ENCODE peak calls at places on chromosomes 13 and 19, in seven cellular contexts. One of them, this sample, is unnamed.
A peak's percentile ranks its signal among the peaks of the same experiment; 100 is the strongest.

GRCh38 chr13:46213242-46213641 is 1.5 kb downstream of the LRRC63 start:
- DNase-seq in ovary: no peak
- DNase-seq in lung: no peak
- DNase-seq in cardiac muscle cell: no peak
- DNase-seq in right atrium auricular region: no peak
- DNase-seq in RWPE2: no peak
- DNase-seq in fibroblast of lung: no peak
- DNase-seq in this sample: no peak

GRCh38 chr19:11721681-11722080 is 17.1 kb downstream of the ZNF823 start:
- DNase-seq in ovary: no peak
- DNase-seq in lung: no peak
- DNase-seq in cardiac muscle cell: no peak
- DNase-seq in right atrium auricular region: no peak
- DNase-seq in RWPE2: no peak
- DNase-seq in fibroblast of lung: no peak
- DNase-seq in this sample: no peak

GRCh38 chr13:42525035-42525504 is 48.9 kb upstream of the TNFSF11 start:
- DNase-seq in ovary: no peak
- DNase-seq in lung: no peak
- DNase-seq in cardiac muscle cell: no peak
- DNase-seq in right atrium auricular region: no peak
- DNase-seq in RWPE2: no peak
- DNase-seq in fibroblast of lung: peak; percentile 39
- DNase-seq in this sample: no peak

GRCh38 chr13:42883771-42884170 is 102.4 kb downstream of the FAM216B start:
- DNase-seq in ovary: no peak
- DNase-seq in lung: no peak
- DNase-seq in cardiac muscle cell: peak; percentile 49
- DNase-seq in right atrium auricular region: no peak
- DNase-seq in RWPE2: no peak
- DNase-seq in fibroblast of lung: peak; percentile 18
- DNase-seq in this sample: no peak

GRCh38 chr19:10007366-10007765 is 2.9 kb downstream of the COL5A3 start:
- DNase-seq in ovary: peak; percentile 56
- DNase-seq in lung: no peak
- DNase-seq in cardiac muscle cell: no peak
- DNase-seq in right atrium auricular region: peak; percentile 66
- DNase-seq in RWPE2: no peak
- DNase-seq in fibroblast of lung: peak; percentile 6
- DNase-seq in this sample: no peak

GRCh38 chr13:86757236-86757978 is 913.8 kb upstream of the SLITRK5 start:
- DNase-seq in ovary: no peak
- DNase-seq in lung: no peak
- DNase-seq in cardiac muscle cell: no peak
- DNase-seq in right atrium auricular region: no peak
- DNase-seq in RWPE2: no peak
- DNase-seq in fibroblast of lung: peak; percentile 19
- DNase-seq in this sample: no peak

GRCh38 chr13:31200636-31200970 is 828 bp downstream of the B3GLCT start:
- DNase-seq in ovary: no peak
- DNase-seq in lung: peak; percentile 43
- DNase-seq in cardiac muscle cell: peak; percentile 74
- DNase-seq in right atrium auricular region: no peak
- DNase-seq in RWPE2: no peak
- DNase-seq in fibroblast of lung: peak; percentile 41
- DNase-seq in this sample: no peak

GRCh38 chr19:36528921-36529518 is 949 bp upstream of the ZNF260 start:
- DNase-seq in ovary: no peak
- DNase-seq in lung: no peak
- DNase-seq in cardiac muscle cell: peak; percentile 12
- DNase-seq in right atrium auricular region: no peak
- DNase-seq in RWPE2: no peak
- DNase-seq in fibroblast of lung: no peak
- DNase-seq in this sample: no peak

GRCh38 chr19:38662508-38663155 is 15.2 kb downstream of the ACTN4 start:
- DNase-seq in ovary: no peak
- DNase-seq in lung: no peak
- DNase-seq in cardiac muscle cell: no peak
- DNase-seq in right atrium auricular region: no peak
- DNase-seq in RWPE2: no peak
- DNase-seq in fibroblast of lung: no peak
- DNase-seq in this sample: no peak

GRCh38 chr19:47226426-47227346 is 4.3 kb downstream of the BBC3 start:
- DNase-seq in ovary: peak; percentile 73
- DNase-seq in lung: peak; percentile 86
- DNase-seq in cardiac muscle cell: peak; percentile 32
- DNase-seq in right atrium auricular region: peak; percentile 92
- DNase-seq in RWPE2: peak; percentile 85
- DNase-seq in fibroblast of lung: peak; percentile 62
- DNase-seq in this sample: no peak

GRCh38 chr13:50220938-50221337 is 205.7 kb downstream of the KCNRG start:
- DNase-seq in ovary: no peak
- DNase-seq in lung: no peak
- DNase-seq in cardiac muscle cell: no peak
- DNase-seq in right atrium auricular region: no peak
- DNase-seq in RWPE2: no peak
- DNase-seq in fibroblast of lung: no peak
- DNase-seq in this sample: no peak

GRCh38 chr19:4814625-4815425 is 16.7 kb downstream of the TICAM1 start:
- DNase-seq in ovary: no peak
- DNase-seq in lung: no peak
- DNase-seq in cardiac muscle cell: no peak
- DNase-seq in right atrium auricular region: no peak
- DNase-seq in RWPE2: no peak
- DNase-seq in fibroblast of lung: peak; percentile 47
- DNase-seq in this sample: no peak

GRCh38 chr13:33723772-33724435 is 94.0 kb upstream of the RFC3 start:
- DNase-seq in ovary: peak; percentile 63
- DNase-seq in lung: peak; percentile 74
- DNase-seq in cardiac muscle cell: peak; percentile 84
- DNase-seq in right atrium auricular region: peak; percentile 90
- DNase-seq in RWPE2: no peak
- DNase-seq in fibroblast of lung: peak; percentile 80
- DNase-seq in this sample: peak; percentile 88

GRCh38 chr19:14460935-14461334 is 14.2 kb downstream of the PTGER1 start:
- DNase-seq in ovary: no peak
- DNase-seq in lung: no peak
- DNase-seq in cardiac muscle cell: no peak
- DNase-seq in right atrium auricular region: no peak
- DNase-seq in RWPE2: no peak
- DNase-seq in fibroblast of lung: no peak
- DNase-seq in this sample: no peak

GRCh38 chr13:20945952-20946383 is 43.4 kb upstream of the XPO4 start:
- DNase-seq in ovary: no peak
- DNase-seq in lung: no peak
- DNase-seq in cardiac muscle cell: peak; percentile 39
- DNase-seq in right atrium auricular region: no peak
- DNase-seq in RWPE2: no peak
- DNase-seq in fibroblast of lung: peak; percentile 20
- DNase-seq in this sample: no peak

GRCh38 chr19:42089772-42090171 is 13.8 kb downstream of the ZNF574 start:
- DNase-seq in ovary: no peak
- DNase-seq in lung: no peak
- DNase-seq in cardiac muscle cell: no peak
- DNase-seq in right atrium auricular region: no peak
- DNase-seq in RWPE2: no peak
- DNase-seq in fibroblast of lung: no peak
- DNase-seq in this sample: no peak

GRCh38 chr13:114032121-114032799 is 58.4 kb upstream of the C13orf46 start:
- DNase-seq in ovary: peak; percentile 79
- DNase-seq in lung: no peak
- DNase-seq in cardiac muscle cell: no peak
- DNase-seq in right atrium auricular region: no peak
- DNase-seq in RWPE2: no peak
- DNase-seq in fibroblast of lung: peak; percentile 78
- DNase-seq in this sample: no peak

GRCh38 chr19:1408300-1409203 is 1.2 kb downstream of the DAZAP1 start:
- DNase-seq in ovary: peak; percentile 68
- DNase-seq in lung: peak; percentile 62
- DNase-seq in cardiac muscle cell: peak; percentile 70
- DNase-seq in right atrium auricular region: no peak
- DNase-seq in RWPE2: no peak
- DNase-seq in fibroblast of lung: peak; percentile 56
- DNase-seq in this sample: no peak

GRCh38 chr13:62320731-62321130 is 905.1 kb upstream of the PCDH20 start:
- DNase-seq in ovary: no peak
- DNase-seq in lung: no peak
- DNase-seq in cardiac muscle cell: no peak
- DNase-seq in right atrium auricular region: no peak
- DNase-seq in RWPE2: no peak
- DNase-seq in fibroblast of lung: no peak
- DNase-seq in this sample: no peak

GRCh38 chr13:98490195-98490771 is 86.6 kb downstream of the STK24 start:
- DNase-seq in ovary: no peak
- DNase-seq in lung: no peak
- DNase-seq in cardiac muscle cell: no peak
- DNase-seq in right atrium auricular region: no peak
- DNase-seq in RWPE2: no peak
- DNase-seq in fibroblast of lung: no peak
- DNase-seq in this sample: no peak

GRCh38 chr19:6536138-6536671 is 5.4 kb downstream of the TNFSF9 start:
- DNase-seq in ovary: no peak
- DNase-seq in lung: peak; percentile 73
- DNase-seq in cardiac muscle cell: peak; percentile 32
- DNase-seq in right atrium auricular region: no peak
- DNase-seq in RWPE2: no peak
- DNase-seq in fibroblast of lung: peak; percentile 36
- DNase-seq in this sample: no peak

GRCh38 chr19:38308006-38308766 is 4.1 kb downstream of the C19orf33 start:
- DNase-seq in ovary: no peak
- DNase-seq in lung: no peak
- DNase-seq in cardiac muscle cell: no peak
- DNase-seq in right atrium auricular region: no peak
- DNase-seq in RWPE2: no peak
- DNase-seq in fibroblast of lung: no peak
- DNase-seq in this sample: no peak

GRCh38 chr19:14003279-14004051 is 2.7 kb downstream of the RFX1 start:
- DNase-seq in ovary: no peak
- DNase-seq in lung: no peak
- DNase-seq in cardiac muscle cell: no peak
- DNase-seq in right atrium auricular region: no peak
- DNase-seq in RWPE2: no peak
- DNase-seq in fibroblast of lung: no peak
- DNase-seq in this sample: no peak

GRCh38 chr19:36672368-36672767 is 5.7 kb upstream of the ZNF461 start:
- DNase-seq in ovary: no peak
- DNase-seq in lung: no peak
- DNase-seq in cardiac muscle cell: no peak
- DNase-seq in right atrium auricular region: no peak
- DNase-seq in RWPE2: no peak
- DNase-seq in fibroblast of lung: no peak
- DNase-seq in this sample: no peak

GRCh38 chr13:102038787-102039186 is 363.1 kb downstream of the FGF14 start:
- DNase-seq in ovary: no peak
- DNase-seq in lung: no peak
- DNase-seq in cardiac muscle cell: no peak
- DNase-seq in right atrium auricular region: no peak
- DNase-seq in RWPE2: no peak
- DNase-seq in fibroblast of lung: no peak
- DNase-seq in this sample: no peak

GRCh38 chr13:25044071-25044470 is 51.9 kb upstream of the PABPC3 start:
- DNase-seq in ovary: no peak
- DNase-seq in lung: no peak
- DNase-seq in cardiac muscle cell: no peak
- DNase-seq in right atrium auricular region: no peak
- DNase-seq in RWPE2: no peak
- DNase-seq in fibroblast of lung: no peak
- DNase-seq in this sample: no peak
- H3K27me3 ChIP-seq in ovary: no peaks in the 10 kb centered on the region
- H3K27me3 ChIP-seq in lung: no peaks in the 10 kb centered on the region
- H3K27me3 ChIP-seq in cardiac muscle cell: peaks cover 23% of the 10 kb centered on the region
- H3K27me3 ChIP-seq in right atrium auricular region: no peaks in the 10 kb centered on the region
- H3K27me3 ChIP-seq in RWPE2: peaks cover 60% of the 10 kb centered on the region
- H3K27me3 ChIP-seq in fibroblast of lung: peaks cover 9% of the 10 kb centered on the region
- H3K27me3 ChIP-seq in this sample: no peaks in the 10 kb centered on the region

GRCh38 chr19:33194527-33194883 is 375 bp downstream of the LRP3 start:
- DNase-seq in ovary: no peak
- DNase-seq in lung: no peak
- DNase-seq in cardiac muscle cell: peak; percentile 46
- DNase-seq in right atrium auricular region: no peak
- DNase-seq in RWPE2: no peak
- DNase-seq in fibroblast of lung: peak; percentile 10
- DNase-seq in this sample: no peak
- H3K27ac ChIP-seq in ovary: peak overlapping the region; percentile 97
- H3K27ac ChIP-seq in lung: no peak overlapping the region
- H3K27ac ChIP-seq in cardiac muscle cell: no peak overlapping the region
- H3K27ac ChIP-seq in right atrium auricular region: peak overlapping the region; percentile 42
- H3K27ac ChIP-seq in RWPE2: no peak overlapping the region
- H3K27ac ChIP-seq in fibroblast of lung: no peak overlapping the region
- H3K27ac ChIP-seq in this sample: no peak overlapping the region

DNA sequence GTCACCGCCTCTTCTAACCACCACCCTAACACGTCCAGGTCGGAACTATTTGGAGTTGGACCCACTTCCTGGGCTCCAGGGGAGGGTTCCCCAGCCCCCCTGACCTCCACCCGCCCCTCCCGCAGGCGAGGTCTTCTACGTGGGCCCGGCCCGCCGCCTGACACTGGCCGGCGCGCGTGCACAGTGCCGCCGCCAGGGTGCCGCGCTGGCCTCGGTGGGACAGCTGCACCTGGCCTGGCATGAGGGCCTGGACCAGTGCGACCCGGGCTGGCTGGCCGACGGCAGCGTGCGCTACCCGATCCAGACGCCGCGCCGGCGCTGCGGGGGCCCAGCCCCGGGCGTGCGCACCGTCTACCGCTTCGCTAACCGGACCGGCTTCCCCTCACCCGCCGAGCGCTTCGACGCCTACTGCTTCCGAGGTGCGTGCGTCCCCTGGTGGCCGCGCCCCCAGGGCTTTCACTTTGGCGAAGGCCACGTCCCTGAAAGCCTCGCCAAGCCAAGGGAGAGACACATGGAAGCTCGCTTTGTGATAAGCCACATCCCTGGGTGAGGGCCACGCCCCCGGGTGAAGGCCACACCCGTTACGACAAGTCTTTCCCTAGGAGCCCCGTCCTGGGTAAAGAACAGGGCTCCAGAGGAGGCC is 13.2 kb downstream of the NCAN start:
- DNase-seq in ovary: peak; percentile 69
- DNase-seq in lung: peak; percentile 71
- DNase-seq in cardiac muscle cell: peak; percentile 81
- DNase-seq in right atrium auricular region: no peak
- DNase-seq in RWPE2: no peak
- DNase-seq in fibroblast of lung: no peak
- DNase-seq in this sample: no peak
- H3K27me3 ChIP-seq in ovary: no peaks in the 10 kb centered on the region
- H3K27me3 ChIP-seq in lung: peaks cover 12% of the 10 kb centered on the region
- H3K27me3 ChIP-seq in cardiac muscle cell: peaks cover 26% of the 10 kb centered on the region
- H3K27me3 ChIP-seq in right atrium auricular region: peaks cover 10% of the 10 kb centered on the region
- H3K27me3 ChIP-seq in RWPE2: peaks cover 7% of the 10 kb centered on the region
- H3K27me3 ChIP-seq in fibroblast of lung: peaks cover 11% of the 10 kb centered on the region
- H3K27me3 ChIP-seq in this sample: peaks cover 4% of the 10 kb centered on the region

GRCh38 chr19:51595190-51595589 is 24.1 kb downstream of the ZNF175 start:
- DNase-seq in ovary: no peak
- DNase-seq in lung: no peak
- DNase-seq in cardiac muscle cell: no peak
- DNase-seq in right atrium auricular region: no peak
- DNase-seq in RWPE2: no peak
- DNase-seq in fibroblast of lung: no peak
- DNase-seq in this sample: no peak
- H3K27ac ChIP-seq in ovary: no peak overlapping the region
- H3K27ac ChIP-seq in lung: no peak overlapping the region
- H3K27ac ChIP-seq in cardiac muscle cell: no peak overlapping the region
- H3K27ac ChIP-seq in right atrium auricular region: no peak overlapping the region
- H3K27ac ChIP-seq in RWPE2: no peak overlapping the region
- H3K27ac ChIP-seq in fibroblast of lung: no peak overlapping the region
- H3K27ac ChIP-seq in this sample: no peak overlapping the region